ENCODE peak calls at places on chromosome 9, in eight cellular contexts. D, J, W, H, G, T, F and E are unnamed samples.
A peak's percentile ranks its signal among the peaks of the same experiment; 100 is the strongest.

GRCh38 chr9:137784641-137785513 is 92.7 kb upstream of the CACNA1B start:
- DNase-seq in G (peak; percentile 20), T (peak; percentile 25), D (no peak), J (no peak), H (no peak), F (no peak), W (peak; percentile 55), E (no peak)

GRCh38 chr9:35716236-35716635 is 15.8 kb downstream of the TLN1 start:
- DNase-seq in J (no peak), F (no peak), G (peak; percentile 34), D (no peak), W (peak; percentile 67), H (no peak), T (peak; percentile 74), E (no peak)

GRCh38 chr9:126380447-126380846 is 53.8 kb downstream of the MVB12B start:
- DNase-seq in W (no peak), G (no peak), T (no peak), F (no peak), J (no peak), D (no peak), H (no peak), E (peak; percentile 35)

GRCh38 chr9:115038138-115038537 is 79.8 kb downstream of the TNC start:
- DNase-seq in F (no peak), H (no peak), W (no peak), J (no peak), D (no peak), G (peak; percentile 33), T (peak; percentile 87), E (no peak)

GRCh38 chr9:135718616-135719015 is 16.6 kb downstream of the KCNT1 start:
- DNase-seq in D (peak; percentile 20), J (no peak), H (no peak), T (no peak), F (peak; percentile 71), G (peak; percentile 58), W (no peak), E (no peak)

GRCh38 chr9:121850366-121850765 is 198.9 kb downstream of the DAB2IP start:
- DNase-seq in G (no peak), T (no peak), F (no peak), H (no peak), J (no peak), W (no peak), D (no peak), E (no peak)

GRCh38 chr9:124941689-124942561 is 1.0 kb upstream of the GOLGA1 start:
- DNase-seq in G (peak; percentile 78), F (peak; percentile 72), T (peak; percentile 80), W (peak; percentile 82), J (peak; percentile 43), H (peak; percentile 56), D (peak; percentile 9), E (peak; percentile 76)

GRCh38 chr9:4666042-4666699 is at the start of gene SPATA6L:
- DNase-seq in D (peak; percentile 48), J (peak; percentile 73), H (no peak), G (peak; percentile 84), T (peak; percentile 88), F (peak; percentile 81), W (peak; percentile 90), E (peak; percentile 82)

GRCh38 chr9:116156621-116157314 is 3.2 kb downstream of the PAPPA start:
- DNase-seq in D (no peak), H (peak; percentile 32), J (peak; percentile 80), G (peak; percentile 87), T (peak; percentile 80), F (peak; percentile 72), W (peak; percentile 84), E (no peak)

GRCh38 chr9:108290839-108291585 is 564.8 kb downstream of the ACTL7B start:
- DNase-seq in J (no peak), F (no peak), D (no peak), G (peak; percentile 55), T (no peak), H (no peak), W (no peak), E (no peak)

GRCh38 chr9:113509463-113509862 is 45.9 kb downstream of the RGS3 start:
- DNase-seq in J (no peak), W (no peak), G (peak; percentile 86), T (no peak), H (no peak), D (no peak), F (no peak), E (no peak)

GRCh38 chr9:136438909-136439549 is 616 bp downstream of the INPP5E start:
- DNase-seq in H (no peak), J (peak; percentile 38), W (no peak), D (peak; percentile 59), F (peak; percentile 56), T (no peak), G (peak; percentile 60), E (no peak)

GRCh38 chr9:109108318-109108717 is 11.4 kb downstream of the TMEM245 start:
- DNase-seq in T (no peak), W (no peak), D (peak; percentile 20), F (no peak), J (no peak), H (no peak), G (peak; percentile 43), E (no peak)

GRCh38 chr9:6441269-6441668 is 28.3 kb downstream of the UHRF2 start:
- DNase-seq in H (no peak), W (no peak), T (no peak), F (no peak), G (peak; percentile 62), D (peak; percentile 18), J (no peak), E (no peak)

GRCh38 chr9:130693426-130694191 is at the start of gene EXOSC2:
- DNase-seq in H (peak; percentile 97), W (peak; percentile 99), T (peak; percentile 99), J (peak; percentile 98), F (peak; percentile 98), G (peak; percentile 99), D (peak; percentile 97), E (peak; percentile 97)

GRCh38 chr9:101580076-101580475 is 14.7 kb downstream of the PPP3R2 start:
- DNase-seq in H (no peak), T (no peak), F (no peak), D (no peak), J (no peak), W (no peak), G (no peak), E (no peak)

GRCh38 chr9:109166771-109167601 is at the start of gene FRRS1L:
- DNase-seq in W (no peak), G (peak; percentile 27), T (no peak), H (no peak), D (no peak), F (peak; percentile 75), J (no peak), E (no peak)

GRCh38 chr9:20557890-20558608 is 64.2 kb downstream of the MLLT3 start:
- DNase-seq in F (no peak), T (no peak), J (no peak), W (no peak), G (peak; percentile 13), D (no peak), H (no peak), E (no peak)

GRCh38 chr9:20561542-20561941 is 60.8 kb downstream of the MLLT3 start:
- DNase-seq in D (no peak), W (no peak), F (no peak), J (no peak), H (no peak), T (no peak), G (no peak), E (no peak)

GRCh38 chr9:20559236-20559896 is 62.9 kb downstream of the MLLT3 start:
- DNase-seq in W (no peak), G (peak; percentile 32), F (no peak), H (no peak), T (no peak), J (no peak), D (peak; percentile 71), E (no peak)

GRCh38 chr9:20557286-20557685 is 65.0 kb downstream of the MLLT3 start:
- DNase-seq in F (no peak), G (no peak), T (no peak), D (no peak), H (no peak), J (no peak), W (no peak), E (no peak)

DNA sequence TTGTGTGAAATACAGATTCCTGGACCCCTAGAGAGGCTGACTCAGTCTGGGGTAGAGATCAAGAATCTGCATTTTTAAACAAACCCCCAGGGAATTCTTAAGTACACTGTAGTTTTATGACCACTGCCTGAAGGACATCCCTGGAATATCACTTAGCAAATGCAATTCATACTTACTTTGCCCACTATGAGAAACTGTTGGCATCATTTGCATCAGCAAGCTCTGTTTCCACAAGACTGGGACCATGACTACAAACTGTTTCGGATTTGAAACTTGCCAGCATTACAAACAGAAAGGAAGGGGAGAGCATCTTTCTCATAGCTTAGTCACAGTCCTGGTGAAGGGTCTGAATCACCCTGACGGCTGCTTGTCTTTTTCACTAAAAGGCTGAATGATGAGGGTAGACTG is 63.7 kb downstream of the MLLT3 start:
- DNase-seq in J (no peak), W (no peak), T (no peak), H (no peak), F (no peak), D (peak; percentile 94), G (peak; percentile 97), E (no peak)
- H3K4me1 ChIP-seq in J (no peaks in the 10 kb centered on the region), W (peaks cover 7% of the 10 kb centered on the region), T (peaks cover 2% of the 10 kb centered on the region), H (no peaks in the 10 kb centered on the region), F (peaks cover 8% of the 10 kb centered on the region), D (peaks cover 10% of the 10 kb centered on the region), G (peaks cover 30% of the 10 kb centered on the region), E (no peaks in the 10 kb centered on the region)

GRCh38 chr9:128391956-128392301 is 20.8 kb downstream of the URM1 start:
- DNase-seq in H (no peak), D (no peak), T (no peak), W (no peak), J (no peak), F (no peak), G (no peak), E (no peak)
- H3K36me3 ChIP-seq in H (peaks cover 5% of the 10 kb centered on the region), D (no peaks in the 10 kb centered on the region), T (peaks cover 61% of the 10 kb centered on the region), W (peaks cover 6% of the 10 kb centered on the region), J (no peaks in the 10 kb centered on the region), F (no peaks in the 10 kb centered on the region), G (no peaks in the 10 kb centered on the region), E (no peaks in the 10 kb centered on the region)

DNA sequence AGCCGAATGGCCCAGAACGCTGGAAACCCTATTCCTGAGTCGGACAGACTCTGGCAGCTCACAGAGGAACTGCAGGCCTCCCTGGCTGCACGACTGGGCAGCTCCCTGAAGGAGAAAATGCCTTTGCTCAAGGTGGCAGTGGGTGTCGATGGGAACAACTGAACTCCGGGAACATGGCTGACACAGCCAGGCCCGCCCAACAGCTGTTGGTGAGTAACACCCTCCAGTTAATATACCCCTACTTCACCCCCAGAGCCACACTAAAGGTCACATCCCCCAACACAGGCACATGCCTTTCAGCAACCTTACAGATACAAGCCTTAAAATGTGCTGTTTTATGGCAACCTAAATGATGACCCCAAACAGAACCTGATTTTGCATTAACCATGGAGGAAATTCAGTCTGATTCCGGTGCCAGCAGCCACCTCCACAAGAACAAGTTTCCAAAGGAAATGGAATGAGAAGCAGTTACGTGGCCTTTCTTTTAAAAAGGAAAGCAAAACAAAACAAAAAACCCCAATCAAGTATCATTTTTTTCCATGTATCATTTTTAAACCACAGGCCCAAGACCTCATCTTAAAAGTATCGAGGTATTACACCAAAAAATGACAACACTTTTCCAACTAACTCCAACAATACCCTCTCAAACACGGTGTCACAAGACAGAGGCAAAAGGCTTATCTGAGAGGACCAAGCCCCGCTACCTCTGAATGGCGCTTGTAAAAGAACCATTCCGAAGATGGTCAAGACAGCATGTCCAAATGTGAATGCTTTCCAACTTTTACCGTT is 3.1 kb downstream of the KLF9 start:
- DNase-seq in W (peak; percentile 85), J (peak; percentile 60), F (peak; percentile 76), T (peak; percentile 90), G (peak; percentile 89), H (peak; percentile 70), D (peak; percentile 47), E (peak; percentile 58)
- H3K4me1 ChIP-seq in W (peaks cover 5% of the 10 kb centered on the region), J (no peaks in the 10 kb centered on the region), F (peaks cover 19% of the 10 kb centered on the region), T (no peaks in the 10 kb centered on the region), G (peaks cover 41% of the 10 kb centered on the region), H (peaks cover 37% of the 10 kb centered on the region), D (peaks cover 29% of the 10 kb centered on the region), E (peaks cover 12% of the 10 kb centered on the region)

GRCh38 chr9:128577206-128577605 is 24.8 kb downstream of the SPTAN1 start:
- DNase-seq in J (no peak), W (no peak), G (no peak), H (no peak), T (no peak), F (no peak), D (no peak), E (peak; percentile 69)
- H3K36me3 ChIP-seq in J (no peaks in the 10 kb centered on the region), W (peaks cover 20% of the 10 kb centered on the region), G (peaks cover 93% of the 10 kb centered on the region), H (peaks cover 53% of the 10 kb centered on the region), T (peaks cover 98% of the 10 kb centered on the region), F (no peaks in the 10 kb centered on the region), D (peaks cover 59% of the 10 kb centered on the region), E (peaks cover 55% of the 10 kb centered on the region)